ENCODE peak calls at places on chromosomes 16 and 17, in ten cellular contexts. One of them, this sample, is unnamed.
A peak's percentile ranks its signal among the peaks of the same experiment; 100 is the strongest.

GRCh38 chr16:56343661-56344517 is 81.5 kb downstream of the AMFR start:
- DNase-seq in cardiac muscle cell: no peak
- DNase-seq in fibroblast of lung: no peak
- DNase-seq in prostate gland: no peak
- DNase-seq in PC-3: peak; percentile 49
- DNase-seq in tibial artery: no peak
- DNase-seq in uterus: no peak
- DNase-seq in neural progenitor cell: no peak
- DNase-seq in GM12878: no peak
- DNase-seq in AG04450: no peak
- DNase-seq in this sample: no peak

GRCh38 chr16:2516391-2517240 is 2.9 kb downstream of the ATP6V0C start:
- DNase-seq in tibial artery: no peak
- DNase-seq in neural progenitor cell: no peak
- DNase-seq in AG04450: no peak
- DNase-seq in GM12878: no peak
- DNase-seq in uterus: no peak
- DNase-seq in prostate gland: no peak
- DNase-seq in cardiac muscle cell: no peak
- DNase-seq in PC-3: no peak
- DNase-seq in fibroblast of lung: no peak
- DNase-seq in this sample: no peak

GRCh38 chr17:48647103-48647963 is 21.2 kb upstream of the HOXB9 start:
- DNase-seq in prostate gland: no peak
- DNase-seq in PC-3: no peak
- DNase-seq in cardiac muscle cell: no peak
- DNase-seq in fibroblast of lung: peak; percentile 21
- DNase-seq in uterus: no peak
- DNase-seq in AG04450: no peak
- DNase-seq in neural progenitor cell: peak; percentile 45
- DNase-seq in tibial artery: no peak
- DNase-seq in GM12878: no peak
- DNase-seq in this sample: no peak

GRCh38 chr16:70688266-70688742 is 2.5 kb upstream of the MTSS2 start:
- DNase-seq in prostate gland: peak; percentile 63
- DNase-seq in AG04450: no peak
- DNase-seq in fibroblast of lung: peak; percentile 87
- DNase-seq in PC-3: no peak
- DNase-seq in GM12878: no peak
- DNase-seq in cardiac muscle cell: peak; percentile 68
- DNase-seq in neural progenitor cell: no peak
- DNase-seq in uterus: peak; percentile 80
- DNase-seq in tibial artery: peak; percentile 68
- DNase-seq in this sample: no peak

GRCh38 chr17:8326591-8327583 is 12.8 kb upstream of the ODF4 start:
- DNase-seq in AG04450: no peak
- DNase-seq in cardiac muscle cell: peak; percentile 39
- DNase-seq in fibroblast of lung: peak; percentile 29
- DNase-seq in uterus: no peak
- DNase-seq in prostate gland: no peak
- DNase-seq in neural progenitor cell: peak; percentile 66
- DNase-seq in GM12878: no peak
- DNase-seq in PC-3: no peak
- DNase-seq in tibial artery: peak; percentile 38
- DNase-seq in this sample: no peak

GRCh38 chr16:24610421-24610765 is 71.0 kb downstream of the RBBP6 start:
- DNase-seq in AG04450: no peak
- DNase-seq in neural progenitor cell: peak; percentile 63
- DNase-seq in cardiac muscle cell: peak; percentile 44
- DNase-seq in GM12878: no peak
- DNase-seq in uterus: peak; percentile 24
- DNase-seq in prostate gland: no peak
- DNase-seq in PC-3: peak; percentile 23
- DNase-seq in fibroblast of lung: peak; percentile 28
- DNase-seq in tibial artery: no peak
- DNase-seq in this sample: peak; percentile 21

GRCh38 chr17:73396429-73397277 is 84.9 kb upstream of the CDC42EP4 start:
- DNase-seq in fibroblast of lung: no peak
- DNase-seq in cardiac muscle cell: no peak
- DNase-seq in PC-3: no peak
- DNase-seq in uterus: no peak
- DNase-seq in neural progenitor cell: no peak
- DNase-seq in prostate gland: no peak
- DNase-seq in tibial artery: no peak
- DNase-seq in GM12878: no peak
- DNase-seq in AG04450: no peak
- DNase-seq in this sample: no peak

GRCh38 chr17:45958994-45959665 is 39.9 kb upstream of the STH start:
- DNase-seq in neural progenitor cell: no peak
- DNase-seq in prostate gland: no peak
- DNase-seq in AG04450: no peak
- DNase-seq in GM12878: no peak
- DNase-seq in uterus: no peak
- DNase-seq in cardiac muscle cell: no peak
- DNase-seq in tibial artery: no peak
- DNase-seq in PC-3: no peak
- DNase-seq in fibroblast of lung: no peak
- DNase-seq in this sample: no peak

GRCh38 chr16:24626251-24626650 is 86.9 kb downstream of the RBBP6 start:
- DNase-seq in AG04450: no peak
- DNase-seq in prostate gland: no peak
- DNase-seq in cardiac muscle cell: no peak
- DNase-seq in GM12878: no peak
- DNase-seq in PC-3: peak; percentile 35
- DNase-seq in neural progenitor cell: no peak
- DNase-seq in uterus: no peak
- DNase-seq in fibroblast of lung: peak; percentile 87
- DNase-seq in tibial artery: no peak
- DNase-seq in this sample: no peak

GRCh38 chr16:3992297-3993051 is 112.0 kb upstream of the CREBBP start:
- DNase-seq in fibroblast of lung: no peak
- DNase-seq in neural progenitor cell: peak; percentile 75
- DNase-seq in uterus: no peak
- DNase-seq in cardiac muscle cell: no peak
- DNase-seq in PC-3: no peak
- DNase-seq in tibial artery: no peak
- DNase-seq in GM12878: no peak
- DNase-seq in prostate gland: no peak
- DNase-seq in AG04450: no peak
- DNase-seq in this sample: no peak

GRCh38 chr16:27322858-27323780 is 9.3 kb downstream of the IL4R start:
- DNase-seq in cardiac muscle cell: no peak
- DNase-seq in PC-3: peak; percentile 80
- DNase-seq in GM12878: no peak
- DNase-seq in AG04450: no peak
- DNase-seq in prostate gland: no peak
- DNase-seq in fibroblast of lung: no peak
- DNase-seq in tibial artery: peak; percentile 0
- DNase-seq in uterus: peak; percentile 10
- DNase-seq in neural progenitor cell: no peak
- DNase-seq in this sample: no peak

GRCh38 chr16:68468849-68469248 is 20.5 kb upstream of the SMPD3 start:
- DNase-seq in GM12878: no peak
- DNase-seq in uterus: no peak
- DNase-seq in AG04450: no peak
- DNase-seq in prostate gland: no peak
- DNase-seq in fibroblast of lung: no peak
- DNase-seq in cardiac muscle cell: no peak
- DNase-seq in tibial artery: no peak
- DNase-seq in neural progenitor cell: no peak
- DNase-seq in PC-3: no peak
- DNase-seq in this sample: no peak
- H3K27ac ChIP-seq in GM12878: peak overlapping the region; percentile 96
- H3K27ac ChIP-seq in uterus: no peak overlapping the region
- H3K27ac ChIP-seq in AG04450: no peak overlapping the region
- H3K27ac ChIP-seq in prostate gland: no peak overlapping the region
- H3K27ac ChIP-seq in fibroblast of lung: no peak overlapping the region
- H3K27ac ChIP-seq in cardiac muscle cell: no peak overlapping the region
- H3K27ac ChIP-seq in tibial artery: no peak overlapping the region
- H3K27ac ChIP-seq in neural progenitor cell: no peak overlapping the region
- H3K27ac ChIP-seq in PC-3: no peak overlapping the region
- H3K27ac ChIP-seq in this sample: no peak overlapping the region

GRCh38 chr17:38870259-38871165 is 654 bp downstream of the LASP1 start:
- DNase-seq in prostate gland: peak; percentile 69
- DNase-seq in tibial artery: peak; percentile 91
- DNase-seq in cardiac muscle cell: peak; percentile 65
- DNase-seq in uterus: peak; percentile 77
- DNase-seq in PC-3: peak; percentile 19
- DNase-seq in fibroblast of lung: peak; percentile 54
- DNase-seq in AG04450: no peak
- DNase-seq in neural progenitor cell: peak; percentile 76
- DNase-seq in GM12878: no peak
- DNase-seq in this sample: peak; percentile 54

GRCh38 chr17:38869647-38870258 is at the start of gene LASP1:
- DNase-seq in PC-3: peak; percentile 83
- DNase-seq in AG04450: no peak
- DNase-seq in prostate gland: peak; percentile 89
- DNase-seq in uterus: peak; percentile 87
- DNase-seq in fibroblast of lung: peak; percentile 86
- DNase-seq in neural progenitor cell: peak; percentile 94
- DNase-seq in GM12878: peak; percentile 55
- DNase-seq in cardiac muscle cell: peak; percentile 92
- DNase-seq in tibial artery: peak; percentile 89
- DNase-seq in this sample: peak; percentile 87

GRCh38 chr17:38871992-38872605 is 2.2 kb downstream of the LASP1 start:
- DNase-seq in prostate gland: no peak
- DNase-seq in fibroblast of lung: no peak
- DNase-seq in neural progenitor cell: no peak
- DNase-seq in GM12878: no peak
- DNase-seq in AG04450: no peak
- DNase-seq in cardiac muscle cell: no peak
- DNase-seq in PC-3: no peak
- DNase-seq in uterus: no peak
- DNase-seq in tibial artery: no peak
- DNase-seq in this sample: no peak

GRCh38 chr17:38872671-38873385 is 3.0 kb downstream of the LASP1 start:
- DNase-seq in neural progenitor cell: no peak
- DNase-seq in AG04450: no peak
- DNase-seq in prostate gland: no peak
- DNase-seq in fibroblast of lung: no peak
- DNase-seq in PC-3: no peak
- DNase-seq in cardiac muscle cell: no peak
- DNase-seq in GM12878: no peak
- DNase-seq in uterus: no peak
- DNase-seq in tibial artery: no peak
- DNase-seq in this sample: no peak

DNA sequence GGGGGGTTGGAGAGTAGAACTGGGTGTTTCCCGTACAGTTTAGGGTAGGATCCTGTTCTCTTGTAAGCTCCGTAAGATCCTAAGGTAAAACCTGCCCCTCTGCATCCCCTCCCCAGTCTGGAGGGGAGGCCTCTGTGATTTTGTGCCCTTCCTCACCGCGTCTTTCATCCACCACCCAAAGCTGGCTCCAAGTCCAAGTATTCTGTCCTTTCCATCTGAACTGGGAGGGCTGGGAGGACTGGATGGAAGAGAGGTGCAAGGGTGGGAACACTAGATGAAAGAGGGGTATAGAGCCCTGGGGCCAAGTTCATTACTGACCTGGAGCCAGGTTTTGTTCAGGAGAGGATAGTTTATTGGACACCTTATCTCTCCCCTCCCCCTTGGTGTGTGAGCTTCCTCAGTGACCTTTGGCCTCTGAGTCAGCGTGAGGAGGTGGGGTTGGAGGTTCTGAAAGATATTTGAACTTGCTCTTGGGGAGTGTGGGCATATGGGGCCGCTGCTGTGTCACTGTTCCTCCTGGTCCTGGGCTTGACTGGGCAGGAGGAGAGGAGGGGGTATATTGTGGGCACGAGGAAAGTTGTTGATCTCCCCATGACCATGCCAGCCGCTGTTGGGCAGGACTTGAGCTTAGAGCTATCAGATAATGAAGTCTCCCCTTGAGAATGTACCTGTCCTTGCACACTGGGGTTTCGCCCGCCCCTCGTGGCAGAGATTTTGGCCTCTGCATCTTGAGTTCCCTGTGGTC is 1.6 kb downstream of the LASP1 start:
- DNase-seq in cardiac muscle cell: peak; percentile 52
- DNase-seq in GM12878: peak; percentile 45
- DNase-seq in AG04450: no peak
- DNase-seq in neural progenitor cell: peak; percentile 17
- DNase-seq in uterus: peak; percentile 79
- DNase-seq in prostate gland: peak; percentile 21
- DNase-seq in PC-3: peak; percentile 81
- DNase-seq in fibroblast of lung: peak; percentile 83
- DNase-seq in tibial artery: peak; percentile 83
- DNase-seq in this sample: no peak
- TF ChIP-seq CTCF in cardiac muscle cell: peak; percentile 6
- TF ChIP-seq CTCF in GM12878: peak; percentile 21
- TF ChIP-seq CTCF in AG04450: no peak
- TF ChIP-seq CTCF in neural progenitor cell: no peak
- TF ChIP-seq CTCF in uterus: no peak
- TF ChIP-seq CTCF in prostate gland: no peak
- TF ChIP-seq CTCF in PC-3: peak; percentile 25
- TF ChIP-seq CTCF in fibroblast of lung: no peak
- TF ChIP-seq CTCF in tibial artery: no peak
- TF ChIP-seq CTCF in this sample: no peak

DNA sequence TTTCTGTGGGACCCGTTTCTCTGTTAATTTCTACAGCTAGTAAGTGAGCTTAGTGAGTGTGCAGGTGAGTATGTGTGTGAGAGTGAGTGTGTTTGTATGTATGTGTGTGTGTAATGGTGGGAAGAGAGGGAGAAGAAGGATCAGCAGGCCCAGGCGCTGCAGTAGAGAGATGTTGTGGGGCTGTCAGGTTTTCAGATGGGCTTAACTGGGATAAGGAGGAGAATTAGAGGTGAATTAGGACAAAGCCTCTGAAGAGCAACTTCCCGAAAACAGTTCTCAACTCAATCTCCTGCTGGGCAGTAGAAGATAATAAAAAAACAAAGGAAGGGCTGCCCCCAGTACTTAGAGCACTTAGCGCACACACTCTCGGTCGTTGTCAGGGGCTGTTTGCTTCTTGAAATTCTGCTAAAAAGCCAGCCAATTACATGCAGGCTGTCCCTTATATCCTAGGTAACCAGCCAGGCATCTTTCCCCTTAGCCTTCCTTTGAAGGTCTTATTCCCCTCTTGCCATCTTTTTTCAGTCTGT is 63.4 kb downstream of the CLEC16A start:
- DNase-seq in fibroblast of lung: no peak
- DNase-seq in tibial artery: no peak
- DNase-seq in cardiac muscle cell: no peak
- DNase-seq in prostate gland: no peak
- DNase-seq in neural progenitor cell: peak; percentile 65
- DNase-seq in AG04450: no peak
- DNase-seq in PC-3: no peak
- DNase-seq in uterus: no peak
- DNase-seq in GM12878: no peak
- DNase-seq in this sample: peak; percentile 54
- H3K27ac ChIP-seq in fibroblast of lung: no peak overlapping the region
- H3K27ac ChIP-seq in tibial artery: no peak overlapping the region
- H3K27ac ChIP-seq in cardiac muscle cell: peak overlapping the region; percentile 4
- H3K27ac ChIP-seq in prostate gland: no peak overlapping the region
- H3K27ac ChIP-seq in neural progenitor cell: no peak overlapping the region
- H3K27ac ChIP-seq in AG04450: no peak overlapping the region
- H3K27ac ChIP-seq in PC-3: no peak overlapping the region
- H3K27ac ChIP-seq in uterus: no peak overlapping the region
- H3K27ac ChIP-seq in GM12878: no peak overlapping the region
- H3K27ac ChIP-seq in this sample: peak overlapping the region; percentile 72

DNA sequence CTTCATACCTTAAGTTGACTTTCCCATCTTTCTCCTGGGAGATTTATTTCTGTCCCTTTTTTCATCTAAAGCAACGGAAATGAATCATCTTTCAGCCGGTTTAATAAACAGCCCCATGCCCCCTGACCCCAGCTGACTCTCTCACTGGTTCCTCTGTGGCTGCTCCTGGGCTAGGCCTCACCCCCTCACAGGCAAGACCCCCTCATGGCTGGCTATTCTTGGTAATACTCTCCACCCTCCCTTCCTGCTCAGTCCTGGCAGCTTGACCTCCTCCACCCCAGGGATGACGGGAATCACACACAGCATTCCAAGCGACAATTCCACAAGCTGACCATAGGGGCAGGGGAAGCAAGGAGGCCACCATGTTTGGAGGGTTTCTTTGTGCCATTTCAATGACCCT is 1.5 kb upstream of the ADAP2 start:
- DNase-seq in PC-3: no peak
- DNase-seq in AG04450: peak; percentile 3
- DNase-seq in neural progenitor cell: peak; percentile 63
- DNase-seq in tibial artery: no peak
- DNase-seq in GM12878: no peak
- DNase-seq in uterus: no peak
- DNase-seq in cardiac muscle cell: peak; percentile 22
- DNase-seq in prostate gland: no peak
- DNase-seq in fibroblast of lung: peak; percentile 37
- DNase-seq in this sample: no peak
- TF ChIP-seq CTCF in PC-3: no peak
- TF ChIP-seq CTCF in AG04450: peak; percentile 22
- TF ChIP-seq CTCF in neural progenitor cell: peak; percentile 40
- TF ChIP-seq CTCF in tibial artery: no peak
- TF ChIP-seq CTCF in GM12878: no peak
- TF ChIP-seq CTCF in uterus: no peak
- TF ChIP-seq CTCF in cardiac muscle cell: no peak
- TF ChIP-seq CTCF in prostate gland: no peak
- TF ChIP-seq CTCF in fibroblast of lung: no peak
- TF ChIP-seq CTCF in this sample: peak; percentile 21

This sample was measured in WERI-Rb-1.